ENCODE peak calls at places on chromosomes 1 and 21, in ten cellular contexts. H is hippocampal formation; N is Ammon's horn; U is frontal cortex; Q is EL; F is AG08395; L is IMR-90; Y is esophagus squamous epithelium; I is mesothelial cell of epicardium; P is stimulated activated CD4-positive, alpha-beta T cell treated with anti-CD3 and anti-CD28 coated beads, Interleukin-2, amount 100 ng/mL, for 4 hours. G is an unnamed sample.

GRCh38 chr1:64538389-64538788 is 68.5 kb downstream of the CACHD1 start:
- DNase-seq in H (no peak), N (no peak), U (no peak), Q (no peak), F (no peak), L (no peak), Y (no peak), I (no peak), P (no peak), G (no peak)

GRCh38 chr1:145690587-145691558 is 16.3 kb downstream of the PDZK1 start:
- DNase-seq in H (no peak), N (no peak), U (no peak), Q (peak), F (peak), L (peak), Y (no peak), I (no peak), P (peak), G (peak)

GRCh38 chr21:41879190-41879998 is at the start of gene PRDM15:
- DNase-seq in H (peak), N (peak), U (peak), Q (peak), F (peak), L (peak), Y (peak), I (peak), P (peak), G (peak)

GRCh38 chr1:182608850-182609610 is 4.8 kb upstream of the RGS16 start:
- DNase-seq in H (no peak), N (no peak), U (no peak), Q (peak), F (peak), L (peak), Y (no peak), I (no peak), P (no peak), G (no peak)

GRCh38 chr1:156074661-156075060 is 7.6 kb downstream of the MEX3A start:
- DNase-seq in H (no peak), N (no peak), U (no peak), Q (no peak), F (no peak), L (no peak), Y (no peak), I (no peak), P (no peak), G (no peak)

GRCh38 chr1:42757892-42758275 is 8.9 kb downstream of the P3H1 start:
- DNase-seq in H (no peak), N (no peak), U (no peak), Q (no peak), F (no peak), L (no peak), Y (no peak), I (no peak), P (no peak), G (no peak)

GRCh38 chr1:53259932-53260331 is 21.6 kb upstream of the MAGOH start:
- DNase-seq in H (no peak), N (no peak), U (no peak), Q (no peak), F (no peak), L (no peak), Y (no peak), I (no peak), P (no peak), G (no peak)

GRCh38 chr1:172823534-172823933 is 164.6 kb downstream of the FASLG start:
- DNase-seq in H (no peak), N (no peak), U (no peak), Q (peak), F (peak), L (peak), Y (no peak), I (no peak), P (no peak), G (no peak)

GRCh38 chr1:28573564-28573963 is 18.5 kb upstream of the RAB42 start:
- DNase-seq in H (no peak), N (no peak), U (no peak), Q (no peak), F (no peak), L (no peak), Y (no peak), I (no peak), P (no peak), G (no peak)

GRCh38 chr1:234647758-234648157 is 37.8 kb upstream of the IRF2BP2 start:
- DNase-seq in H (no peak), N (no peak), U (no peak), Q (no peak), F (no peak), L (no peak), Y (no peak), I (no peak), P (no peak), G (no peak)

GRCh38 chr1:91621907-91622306 is 121.3 kb downstream of the CDC7 start:
- DNase-seq in H (no peak), N (no peak), U (no peak), Q (no peak), F (no peak), L (no peak), Y (no peak), I (no peak), P (no peak), G (peak)

GRCh38 chr1:164382384-164382783 is 176.6 kb upstream of the PBX1 start:
- DNase-seq in H (no peak), N (no peak), U (no peak), Q (no peak), F (no peak), L (no peak), Y (no peak), I (no peak), P (no peak), G (no peak)

GRCh38 chr1:35441926-35442579 is 115.2 kb downstream of the KIAA0319L start:
- DNase-seq in H (no peak), N (no peak), U (no peak), Q (no peak), F (no peak), L (no peak), Y (no peak), I (no peak), P (no peak), G (no peak)